ENCODE peak calls at places on chromosomes 12 and 14, in six cellular contexts. G is neuronal stem cell, F is K562, R is fibroblast of lung, N is colonic mucosa, L is mammary epithelial cell. D is an unnamed sample.

GRCh38 chr12:92506460-92506859 is 196.3 kb upstream of the PLEKHG7 start:
- DNase-seq in G (no peak), L (no peak), R (no peak), N (no peak), F (no peak), D (no peak)

GRCh38 chr12:115998119-115998633 is 279.3 kb downstream of the MED13L start:
- DNase-seq in F (peak), G (peak), R (peak), L (peak), N (no peak), D (peak)

GRCh38 chr14:68417007-68417659 is 375.7 kb downstream of the ZFP36L1 start:
- DNase-seq in R (no peak), G (no peak), F (no peak), L (no peak), N (no peak), D (no peak)

GRCh38 chr14:71355324-71356201 is 448.3 kb downstream of the PCNX1 start:
- DNase-seq in F (peak), L (peak), R (peak), N (no peak), G (no peak), D (no peak)

GRCh38 chr12:95600567-95600966 is 49.3 kb upstream of the USP44 start:
- DNase-seq in L (no peak), N (no peak), F (no peak), G (no peak), R (no peak), D (no peak)

GRCh38 chr12:131223791-131224567 is 270.3 kb downstream of the ADGRD1 start:
- DNase-seq in L (no peak), N (peak), R (no peak), G (no peak), F (no peak), D (no peak)

GRCh38 chr12:103840399-103840880 is 594 bp downstream of the NT5DC3 start:
- DNase-seq in L (peak), R (peak), N (no peak), G (no peak), F (peak), D (no peak)

GRCh38 chr14:52348796-52349195 is 34.7 kb downstream of the PTGER2 start:
- DNase-seq in N (no peak), L (no peak), F (no peak), R (peak), G (no peak), D (no peak)

GRCh38 chr12:85963322-85963721 is 89.2 kb downstream of the NTS start:
- DNase-seq in G (no peak), R (peak), L (peak), F (no peak), N (no peak), D (no peak)

GRCh38 chr12:43352001-43352400 is 200.0 kb downstream of the ADAMTS20 start:
- DNase-seq in N (no peak), G (no peak), F (no peak), L (no peak), R (no peak), D (no peak)

GRCh38 chr12:40281791-40282364 is 57.1 kb downstream of the LRRK2 start:
- DNase-seq in L (no peak), R (no peak), N (no peak), F (no peak), G (no peak), D (no peak)

GRCh38 chr14:63182967-63183366 is 21.3 kb upstream of the RHOJ start:
- DNase-seq in G (no peak), F (no peak), R (no peak), N (no peak), L (no peak), D (no peak)

GRCh38 chr12:59678759-59679411 is 83.1 kb downstream of the SLC16A7 start:
- DNase-seq in L (no peak), F (no peak), G (no peak), N (no peak), R (no peak), D (no peak)

GRCh38 chr12:64675795-64676194 is 65.5 kb downstream of the RASSF3 start:
- DNase-seq in R (peak), F (no peak), N (peak), G (no peak), L (peak), D (no peak)

GRCh38 chr14:94571950-94572349 is 9.3 kb upstream of the SERPINA5 start:
- DNase-seq in N (no peak), L (peak), G (no peak), F (no peak), R (peak), D (no peak)

GRCh38 chr14:50013198-50013918 is 103.0 kb downstream of the VCPKMT start:
- DNase-seq in L (peak), N (peak), F (no peak), G (no peak), R (peak), D (no peak)

GRCh38 chr14:95255487-95255886 is 64.2 kb downstream of the CLMN start:
- DNase-seq in F (peak), R (peak), G (peak), L (peak), N (peak), D (peak)

GRCh38 chr12:40212566-40212965 is 12.2 kb upstream of the LRRK2 start:
- DNase-seq in L (no peak), R (no peak), N (no peak), F (no peak), G (no peak), D (no peak)

GRCh38 chr12:49673446-49674317 is 33.5 kb downstream of the FMNL3 start:
- DNase-seq in R (peak), N (peak), F (peak), G (peak), L (peak), D (no peak)

GRCh38 chr14:33916663-33917565 is 34.0 kb downstream of the EGLN3 start:
- DNase-seq in L (peak), F (peak), G (no peak), R (peak), N (no peak), D (no peak)

GRCh38 chr14:104107611-104108569 is 22.4 kb downstream of the ASPG start:
- DNase-seq in L (no peak), R (no peak), G (no peak), N (peak), F (peak), D (no peak)

GRCh38 chr12:75684678-75685620 is 173.5 kb upstream of the KRR1 start:
- DNase-seq in L (peak), R (peak), F (peak), G (no peak), N (no peak), D (no peak)

GRCh38 chr12:23906329-23906728 is 43.1 kb downstream of the SOX5 start:
- DNase-seq in R (peak), F (no peak), N (no peak), G (peak), L (peak), D (no peak)

GRCh38 chr12:53543539-53543938 is 36.3 kb upstream of the NPFF start:
- DNase-seq in G (peak), F (peak), L (peak), R (peak), N (peak), D (peak)

GRCh38 chr12:131054345-131055092 is 100.8 kb downstream of the ADGRD1 start:
- DNase-seq in R (no peak), N (no peak), L (no peak), G (no peak), F (no peak), D (no peak)

GRCh38 chr12:69065804-69066203 is 132.8 kb upstream of the CPM start:
- DNase-seq in L (no peak), G (no peak), N (no peak), R (no peak), F (no peak), D (no peak)

GRCh38 chr12:18383203-18383602 is 121.9 kb downstream of the PIK3C2G start:
- DNase-seq in R (peak), G (peak), N (no peak), F (no peak), L (peak), D (no peak)

GRCh38 chr14:53331247-53331646 is 178.1 kb upstream of the DDHD1 start:
- DNase-seq in G (no peak), R (peak), N (no peak), F (no peak), L (peak), D (no peak)

DNA sequence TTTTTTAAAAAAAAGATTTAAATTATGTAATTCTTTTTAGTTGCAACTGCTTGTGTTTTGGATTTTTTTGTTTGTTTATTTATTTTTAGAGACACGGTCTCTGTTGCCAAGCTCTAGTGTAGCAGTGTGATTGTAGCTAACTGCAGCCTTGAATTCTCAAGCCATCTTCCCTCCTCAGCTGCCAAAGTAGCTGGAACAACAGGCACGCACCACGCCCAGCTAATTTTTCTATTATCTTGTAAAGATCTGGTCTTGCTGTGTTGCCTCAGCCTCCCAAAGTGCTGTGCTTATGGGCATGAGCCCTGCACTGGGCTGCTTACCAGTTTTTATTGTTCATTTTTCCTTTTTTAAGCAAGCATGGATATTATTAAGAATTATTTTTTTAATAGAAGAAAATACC is 10.6 kb upstream of the ART4 start:
- DNase-seq in L (no peak), N (no peak), F (no peak), R (no peak), G (no peak), D (no peak)
- H3K9ac ChIP-seq in L (no peak), N (no peak), F (no peak), R (no peak), G (no peak), D (no peak)

GRCh38 chr12:109182041-109182839 is 65.9 kb downstream of the ACACB start:
- DNase-seq in G (no peak), R (peak), N (no peak), F (no peak), L (peak), D (no peak)
- H3K9ac ChIP-seq in G (no peak), R (no peak), N (no peak), F (no peak), L (no peak), D (no peak)

GRCh38 chr12:113860950-113861349 is 105.2 kb downstream of the RBM19 start:
- DNase-seq in F (peak), N (no peak), R (peak), L (peak), G (no peak), D (no peak)
- H3K9ac ChIP-seq in F (peak), N (no peak), R (no peak), L (no peak), G (no peak), D (no peak)

DNA sequence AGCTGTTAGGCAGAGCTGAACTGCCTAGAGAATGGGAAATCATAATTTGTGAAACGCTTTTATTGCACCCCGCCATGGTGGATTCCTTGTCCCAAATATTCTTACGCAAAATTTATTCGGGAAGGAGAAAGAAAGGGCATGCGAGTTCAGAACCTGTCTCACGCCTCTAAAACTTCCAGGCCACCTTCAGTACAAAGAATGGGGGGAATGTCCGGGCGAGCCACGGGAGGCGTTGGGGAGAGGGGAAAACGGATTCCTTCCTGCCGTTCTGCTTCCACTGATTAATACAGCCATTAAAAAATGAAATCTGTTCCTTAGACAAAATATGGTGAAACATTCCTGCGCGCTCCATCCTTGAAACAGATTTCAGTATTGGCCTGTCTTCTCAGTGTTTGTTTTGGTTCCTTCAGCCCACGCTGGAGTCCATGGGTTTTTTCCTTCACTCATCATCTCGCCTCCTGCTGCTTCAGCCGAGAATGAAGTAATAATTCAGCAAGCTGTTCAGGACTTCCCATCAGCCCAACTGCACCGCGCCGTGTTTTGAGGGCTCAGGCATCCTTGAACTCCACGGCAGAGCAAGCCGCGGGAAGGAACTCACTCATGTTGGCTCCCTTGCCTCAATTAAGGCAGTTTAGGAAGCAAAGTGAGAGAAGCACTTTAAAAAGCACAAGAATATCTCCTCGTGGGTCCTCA is 47.7 kb upstream of the CDKN3 start:
- DNase-seq in R (peak), L (no peak), F (no peak), N (no peak), G (no peak), D (no peak)
- H3K9ac ChIP-seq in R (no peak), L (no peak), F (no peak), N (no peak), G (no peak), D (no peak)

GRCh38 chr14:100336618-100337530 is 13.7 kb downstream of the SLC25A47 start:
- DNase-seq in N (no peak), L (no peak), R (no peak), F (no peak), G (no peak), D (no peak)
- H3K9ac ChIP-seq in N (no peak), L (no peak), R (no peak), F (no peak), G (peak), D (no peak)

D was measured in MM.1S.